ENCODE peak calls at places on chromosome 20, in five cellular contexts. S is HCT116, M is AG09309, J is tibial artery, I is aorta. P is an unnamed sample.

GRCh38 chr20:64069614-64070243 is 6.7 kb downstream of the TCEA2 start:
- DNase-seq in S (no peak), M (no peak), J (no peak), I (no peak), P (no peak)

GRCh38 chr20:58930496-58930895 is 50.6 kb upstream of the NELFCD start:
- DNase-seq in S (no peak), M (no peak), J (no peak), I (no peak), P (no peak)

GRCh38 chr20:48697845-48698491 is 129.8 kb downstream of the PREX1 start:
- DNase-seq in S (no peak), M (peak; percentile 33), J (peak; percentile 81), I (peak; percentile 90), P (peak; percentile 46)

GRCh38 chr20:34852298-34852697 is 20.4 kb downstream of the GGT7 start:
- DNase-seq in S (no peak), M (no peak), J (no peak), I (no peak), P (no peak)

GRCh38 chr20:53642196-53643030 is 48.8 kb upstream of the ZNF217 start:
- DNase-seq in S (peak; percentile 89), M (no peak), J (peak; percentile 37), I (peak; percentile 61), P (no peak)

GRCh38 chr20:44644384-44645131 is 6.9 kb downstream of the ADA start:
- DNase-seq in S (no peak), M (no peak), J (no peak), I (no peak), P (no peak)

GRCh38 chr20:46408281-46408731 is 1.9 kb upstream of the ELMO2 start:
- DNase-seq in S (no peak), M (no peak), J (no peak), I (no peak), P (no peak)

GRCh38 chr20:48294196-48294595 is 508.9 kb upstream of the SULF2 start:
- DNase-seq in S (no peak), M (no peak), J (no peak), I (no peak), P (peak; percentile 29)

GRCh38 chr20:19692685-19693119 is 65.4 kb upstream of the RIN2 start:
- DNase-seq in S (peak; percentile 37), M (no peak), J (peak; percentile 32), I (no peak), P (no peak)

GRCh38 chr20:23050847-23051627 is 1.6 kb upstream of the THBD start:
- DNase-seq in S (peak; percentile 42), M (no peak), J (peak; percentile 87), I (peak; percentile 92), P (peak; percentile 34)

GRCh38 chr20:48823960-48824497 is 3.8 kb downstream of the PREX1 start:
- DNase-seq in S (no peak), M (peak; percentile 60), J (no peak), I (no peak), P (no peak)

GRCh38 chr20:22932236-22932635 is 102.9 kb upstream of the SSTR4 start:
- DNase-seq in S (no peak), M (no peak), J (no peak), I (no peak), P (no peak)

GRCh38 chr20:4835244-4836177 is 113.8 kb downstream of the PRND start:
- DNase-seq in S (no peak), M (no peak), J (peak; percentile 61), I (peak; percentile 77), P (no peak)

GRCh38 chr20:45329497-45330319 is 18.5 kb downstream of the SDC4 start:
- DNase-seq in S (no peak), M (no peak), J (no peak), I (no peak), P (no peak)

GRCh38 chr20:19802492-19803158 is 44.6 kb downstream of the RIN2 start:
- DNase-seq in S (peak; percentile 47), M (no peak), J (no peak), I (no peak), P (no peak)

GRCh38 chr20:16147221-16147620 is 426.0 kb downstream of the KIF16B start:
- DNase-seq in S (no peak), M (no peak), J (no peak), I (no peak), P (no peak)

GRCh38 chr20:57928181-57928967 is 218.6 kb upstream of the PMEPA1 start:
- DNase-seq in S (no peak), M (peak; percentile 41), J (no peak), I (no peak), P (no peak)

GRCh38 chr20:2986466-2986865 is 57.0 kb upstream of the GNRH2 start:
- DNase-seq in S (no peak), M (no peak), J (no peak), I (no peak), P (no peak)

GRCh38 chr20:1528811-1529210 is 28.7 kb downstream of the SIRPD start:
- DNase-seq in S (no peak), M (no peak), J (no peak), I (no peak), P (no peak)

GRCh38 chr20:54255157-54255556 is 47.3 kb downstream of the PFDN4 start:
- DNase-seq in S (no peak), M (peak; percentile 14), J (no peak), I (no peak), P (no peak)

GRCh38 chr20:46705378-46705729 is 4.1 kb upstream of the SLC2A10 start:
- DNase-seq in S (no peak), M (peak; percentile 88), J (peak; percentile 51), I (no peak), P (no peak)

GRCh38 chr20:34713194-34713943 is 9.2 kb downstream of the TP53INP2 start:
- DNase-seq in S (peak; percentile 67), M (peak; percentile 96), J (no peak), I (no peak), P (peak; percentile 98)

GRCh38 chr20:58661298-58662141 is 10.4 kb downstream of the STX16 start:
- DNase-seq in S (no peak), M (no peak), J (no peak), I (no peak), P (no peak)

GRCh38 chr20:33359399-33360261 is 41.7 kb downstream of the CDK5RAP1 start:
- DNase-seq in S (no peak), M (no peak), J (no peak), I (no peak), P (peak; percentile 30)

GRCh38 chr20:37537505-37537904 is 9.8 kb upstream of the BLCAP start:
- DNase-seq in S (no peak), M (no peak), J (no peak), I (no peak), P (no peak)

GRCh38 chr20:59006864-59007757 is at the start of gene CTSZ:
- DNase-seq in S (no peak), M (no peak), J (no peak), I (peak; percentile 84), P (no peak)

GRCh38 chr20:3734111-3734843 is 1.8 kb downstream of the HSPA12B start:
- DNase-seq in S (no peak), M (no peak), J (no peak), I (no peak), P (no peak)

GRCh38 chr20:44212792-44213191 is 2.2 kb upstream of the OSER1 start:
- DNase-seq in S (no peak), M (no peak), J (no peak), I (no peak), P (no peak)

DNA sequence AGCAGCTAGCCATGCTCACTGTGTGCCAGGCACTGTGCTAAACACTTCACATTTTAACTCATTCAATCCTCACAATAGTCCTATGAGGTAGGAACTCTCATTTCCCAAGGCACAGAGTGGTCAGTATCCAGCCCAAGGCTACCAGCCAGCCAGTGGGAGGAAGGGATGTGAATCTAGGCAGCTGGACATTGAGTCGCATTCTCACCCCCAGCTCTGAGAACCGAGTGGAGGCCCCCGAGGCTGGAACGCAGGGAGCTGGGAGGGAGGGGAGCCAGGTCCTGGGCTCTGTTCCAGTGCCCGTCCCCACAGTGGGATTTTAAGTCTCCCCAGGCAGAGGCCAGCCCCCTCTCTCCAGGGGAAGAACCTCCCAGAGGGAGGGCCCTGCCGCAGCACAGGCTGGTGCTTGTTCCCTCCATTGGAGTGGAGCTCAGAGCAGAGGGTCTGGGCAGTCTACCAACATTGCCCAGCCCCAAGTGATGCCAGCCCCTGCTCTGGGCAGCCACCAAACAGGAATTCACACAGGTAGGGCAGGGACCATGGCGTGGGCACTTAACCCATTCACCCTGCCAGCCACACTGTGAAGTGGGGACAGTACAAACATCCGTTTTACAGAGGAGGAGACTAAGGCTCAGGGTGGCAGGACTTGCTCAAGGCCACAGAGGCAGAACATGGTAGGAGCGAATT is 131.3 kb downstream of the CEBPB start:
- DNase-seq in S (no peak), M (no peak), J (no peak), I (no peak), P (no peak)
- H3K4me3 ChIP-seq in S (no peak overlapping the region), M (no peak overlapping the region), J (no peak overlapping the region), I (no peak overlapping the region), P (peak overlapping the region; percentile 31)

GRCh38 chr20:25250508-25250907 is 2.6 kb downstream of the PYGB start:
- DNase-seq in S (no peak), M (no peak), J (no peak), I (no peak), P (no peak)
- H3K4me3 ChIP-seq in S (no peak overlapping the region), M (no peak overlapping the region), J (peak overlapping the region; percentile 92), I (no peak overlapping the region), P (no peak overlapping the region)

DNA sequence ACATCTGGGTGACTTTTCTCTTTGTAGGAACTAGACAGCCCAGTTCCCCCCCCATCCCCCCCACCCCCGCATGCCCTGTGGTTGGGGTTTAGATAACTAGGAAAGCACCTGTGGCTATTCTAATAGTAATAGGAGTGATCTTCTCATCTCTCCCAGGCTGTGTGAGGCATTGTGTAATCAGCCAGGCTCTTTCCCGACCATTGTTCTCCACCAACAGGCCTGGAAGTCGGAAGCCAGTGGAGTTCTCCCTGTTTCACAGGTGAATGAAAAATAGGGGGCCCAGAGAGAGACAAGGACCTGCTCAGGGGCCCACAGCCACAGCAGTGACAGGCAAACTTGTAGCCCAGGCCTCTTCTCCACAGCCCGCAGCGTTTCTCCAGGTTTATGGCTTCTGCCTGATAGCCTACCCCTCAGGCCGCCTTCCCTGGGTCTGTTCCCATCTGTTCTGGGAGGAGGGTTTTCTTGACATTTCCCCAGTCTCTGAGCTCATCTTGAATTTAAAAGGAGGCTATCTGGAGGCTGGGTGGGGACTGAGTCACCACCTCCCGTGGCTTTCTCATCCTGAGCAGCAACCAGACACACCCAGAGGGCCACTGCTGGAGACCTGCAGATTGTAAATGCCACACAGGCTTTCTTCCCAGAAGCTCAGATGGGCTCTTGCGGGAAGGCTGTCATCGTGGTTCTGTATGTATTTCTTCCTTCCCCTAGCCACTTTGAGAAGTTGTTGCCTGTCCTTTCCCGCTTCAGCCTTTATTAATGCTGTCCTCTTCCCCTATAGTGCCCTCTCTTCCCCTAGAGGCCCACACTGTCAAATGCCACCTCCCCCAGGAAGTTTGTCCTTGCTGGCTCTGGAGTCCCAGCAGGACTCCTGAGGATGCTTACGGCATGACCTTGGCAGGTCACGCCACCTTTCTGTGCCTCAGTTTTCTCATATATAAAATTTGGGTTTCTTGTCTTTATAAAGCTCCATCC is 75.9 kb upstream of the MYL9 start:
- DNase-seq in S (peak; percentile 79), M (peak; percentile 79), J (peak; percentile 76), I (peak; percentile 63), P (no peak)
- H3K4me3 ChIP-seq in S (peak overlapping the region; percentile 23), M (no peak overlapping the region), J (no peak overlapping the region), I (no peak overlapping the region), P (no peak overlapping the region)

GRCh38 chr20:31474097-31474436 is 860 bp downstream of the DEFB124 start:
- DNase-seq in S (no peak), M (no peak), J (no peak), I (no peak), P (no peak)

GRCh38 chr20:31476313-31476623 is 1.2 kb downstream of the REM1 start:
- DNase-seq in S (no peak), M (no peak), J (no peak), I (no peak), P (no peak)

GRCh38 chr20:31476648-31477220 is 1.6 kb downstream of the REM1 start:
- DNase-seq in S (no peak), M (no peak), J (no peak), I (no peak), P (no peak)

GRCh38 chr20:31475032-31475431 is at the start of the genes DEFB124 and REM1:
- DNase-seq in S (no peak), M (no peak), J (peak; percentile 43), I (peak; percentile 76), P (no peak)

GRCh38 chr20:31475472-31476312 is 604 bp downstream of the REM1 start:
- DNase-seq in S (no peak), M (no peak), J (no peak), I (peak; percentile 58), P (no peak)
- H3K4me3 ChIP-seq in S (no peak overlapping the region), M (no peak overlapping the region), J (peak overlapping the region; percentile 57), I (peak overlapping the region; percentile 42), P (no peak overlapping the region)